ENCODE peak calls at places on chromosomes 2 and 18, in eight cellular contexts. Q is 8988T, A is cardiac septum, U is cardiac fibroblast, D is ACHN, I is WTC11, F is pancreas, G is lower lobe of right lung. O is an unnamed sample.

GRCh38 chr2:175049671-175050070 is 44.5 kb upstream of the CHN1 start:
- DNase-seq in I (no peak), G (no peak), A (no peak), D (no peak), U (no peak), F (no peak), Q (no peak), O (no peak)

GRCh38 chr2:69143726-69144360 is 130.9 kb downstream of the ANTXR1 start:
- DNase-seq in F (no peak), I (no peak), A (no peak), G (no peak), D (peak), Q (peak), U (no peak), O (no peak)

GRCh38 chr2:158024288-158024898 is 77.3 kb upstream of the UPP2 start:
- DNase-seq in D (peak), Q (no peak), U (peak), G (peak), A (peak), F (no peak), I (peak), O (peak)

GRCh38 chr18:23722646-23723045 is 33.4 kb downstream of the LAMA3 start:
- DNase-seq in I (no peak), G (no peak), Q (no peak), U (peak), A (no peak), D (no peak), F (no peak), O (no peak)

GRCh38 chr18:23115683-23116096 is 19.6 kb upstream of the CABLES1 start:
- DNase-seq in Q (no peak), F (no peak), I (no peak), D (peak), A (no peak), G (no peak), U (peak), O (peak)

GRCh38 chr2:188805229-188805628 is 168.9 kb upstream of the COL3A1 start:
- DNase-seq in G (no peak), F (no peak), I (no peak), D (no peak), A (no peak), U (no peak), Q (no peak), O (no peak)

GRCh38 chr2:111633643-111634042 is 250.3 kb downstream of the ANAPC1 start:
- DNase-seq in I (no peak), F (no peak), D (no peak), A (no peak), U (no peak), G (no peak), Q (no peak), O (no peak)

GRCh38 chr2:60735496-60736250 is 20.4 kb upstream of the PAPOLG start:
- DNase-seq in U (no peak), F (no peak), Q (no peak), A (no peak), G (no peak), D (no peak), I (peak), O (no peak)

GRCh38 chr18:45363258-45363657 is 252.0 kb upstream of the SLC14A2 start:
- DNase-seq in A (no peak), D (no peak), Q (no peak), F (no peak), G (no peak), I (no peak), U (no peak), O (no peak)

GRCh38 chr2:143083636-143084035 is 45.6 kb upstream of the ARHGAP15 start:
- DNase-seq in A (no peak), D (peak), Q (no peak), G (no peak), I (no peak), F (no peak), U (peak), O (peak)

GRCh38 chr2:21118302-21118920 is 5.4 kb upstream of the TDRD15 start:
- DNase-seq in U (peak), I (peak), F (no peak), D (peak), A (no peak), G (no peak), Q (peak), O (peak)

GRCh38 chr2:217451634-217452033 is 551.2 kb downstream of the TNS1 start:
- DNase-seq in F (no peak), I (no peak), Q (no peak), D (peak), A (no peak), G (no peak), U (peak), O (no peak)

GRCh38 chr2:126914811-126915500 is 16.3 kb downstream of the TEX51 start:
- DNase-seq in G (no peak), D (no peak), F (no peak), I (no peak), Q (no peak), A (peak), U (no peak), O (no peak)

GRCh38 chr2:199988176-199988575 is 32.8 kb downstream of the MAIP1 start:
- DNase-seq in F (no peak), A (no peak), Q (no peak), U (peak), D (no peak), I (no peak), G (no peak), O (no peak)

GRCh38 chr2:165202230-165202629 is 1.6 kb downstream of the SCN3A start:
- DNase-seq in I (no peak), A (no peak), D (peak), U (no peak), F (no peak), Q (no peak), G (no peak), O (no peak)

GRCh38 chr2:88885679-88886402 is 194.4 kb downstream of the RPIA start:
- DNase-seq in A (no peak), D (no peak), F (no peak), Q (no peak), U (no peak), G (no peak), I (no peak), O (peak)

GRCh38 chr2:161165811-161166210 is 5.6 kb downstream of the TANK start:
- DNase-seq in D (no peak), U (no peak), Q (no peak), G (no peak), A (no peak), I (no peak), F (no peak), O (no peak)